ENCODE peak calls at places on chromosomes 11 and 22, in eight cellular contexts. G is neural crest cell, C is AG09319, P is neural progenitor cell, I is AG09309, B is GM13976, O is nephron progenitor cell, V is HCT116. Q is an unnamed sample.

GRCh38 chr22:23556026-23556620 is 24.0 kb downstream of the IGLL1 start:
- DNase-seq in I (no peak), V (no peak), C (no peak), O (no peak), G (no peak), P (no peak), B (peak; percentile 16), Q (no peak)

GRCh38 chr22:44860311-44860710 is 107.9 kb downstream of the ARHGAP8 start:
- DNase-seq in P (no peak), I (no peak), G (no peak), V (no peak), B (no peak), C (no peak), O (no peak), Q (no peak)

GRCh38 chr11:94557992-94558391 is 9.2 kb upstream of the PIWIL4 start:
- DNase-seq in O (no peak), C (no peak), V (no peak), I (no peak), G (no peak), B (no peak), P (no peak), Q (no peak)

GRCh38 chr11:95703059-95703458 is 86.5 kb downstream of the FAM76B start:
- DNase-seq in P (no peak), B (no peak), O (no peak), C (no peak), V (no peak), G (no peak), I (no peak), Q (no peak)

GRCh38 chr11:7882860-7883259 is 48.2 kb downstream of the OR10A6 start:
- DNase-seq in V (no peak), B (no peak), I (no peak), G (no peak), P (no peak), C (no peak), O (no peak), Q (no peak)

GRCh38 chr22:46432164-46433068 is 96.9 kb downstream of the TRMU start:
- DNase-seq in O (no peak), I (no peak), V (no peak), B (peak; percentile 79), G (no peak), C (no peak), P (no peak), Q (peak; percentile 67)

GRCh38 chr11:28476053-28476452 is 367.9 kb downstream of the METTL15 start:
- DNase-seq in C (no peak), I (no peak), B (no peak), V (no peak), O (no peak), G (no peak), P (no peak), Q (no peak)

GRCh38 chr11:68160100-68160695 is 39.0 kb upstream of the CHKA start:
- DNase-seq in V (no peak), I (no peak), O (no peak), G (no peak), B (no peak), C (no peak), P (peak; percentile 25), Q (no peak)

DNA sequence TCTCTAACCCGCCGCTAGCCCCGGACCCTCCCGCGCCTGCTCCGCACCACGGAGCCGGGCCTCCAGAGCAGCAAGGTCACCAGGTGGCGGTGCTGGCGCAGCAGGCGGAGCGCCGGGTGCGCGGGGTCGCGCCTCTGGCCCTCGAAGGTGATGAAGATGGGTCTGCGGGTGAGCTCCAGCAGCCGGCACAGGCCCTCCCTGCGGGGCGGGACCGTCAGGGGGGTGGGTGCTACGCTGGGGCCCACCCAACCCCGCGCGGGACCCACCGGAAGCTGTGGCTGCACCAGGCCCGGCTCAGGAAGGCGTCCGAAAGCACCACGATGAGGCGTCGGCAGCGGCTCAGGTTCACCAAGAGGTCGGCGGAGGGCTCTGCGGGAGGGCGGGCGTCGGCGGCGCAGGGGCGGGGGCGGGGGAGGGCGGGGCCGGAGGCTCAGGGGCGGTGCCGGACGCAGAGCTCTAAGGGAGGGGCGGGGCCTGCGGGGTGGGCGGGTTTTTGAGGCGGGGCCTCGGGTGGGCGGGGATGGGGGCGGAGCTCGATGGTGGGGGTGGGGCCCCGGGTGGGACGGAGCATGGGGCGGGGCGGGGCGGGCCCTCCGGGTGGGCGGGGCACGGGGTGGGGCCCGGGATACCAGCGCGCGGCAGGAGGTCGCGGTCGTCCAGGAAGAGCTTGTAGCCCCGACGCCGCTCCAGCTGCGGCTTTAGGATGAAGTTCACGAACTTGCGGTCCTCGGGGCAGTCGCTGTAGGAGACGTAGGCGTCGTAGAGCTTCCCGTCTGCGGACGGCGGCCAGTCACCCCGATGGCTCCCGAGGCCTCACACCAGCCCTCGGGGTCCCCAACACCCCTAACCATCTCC is 7.8 kb downstream of the SIGIRR start:
- DNase-seq in O (peak; percentile 79), C (peak; percentile 28), I (no peak), G (peak; percentile 51), B (peak; percentile 96), V (peak; percentile 69), P (peak; percentile 90), Q (peak; percentile 95)
- TF ChIP-seq CTCF in O (no peak), C (peak; percentile 1), I (no peak), G (no peak), B (peak; percentile 13), V (no peak), P (no peak), Q (peak; percentile 38)

GRCh38 chr11:66719111-66719872 is 9.7 kb downstream of the SPTBN2 start:
- DNase-seq in V (no peak), O (no peak), G (no peak), I (no peak), B (no peak), P (no peak), C (no peak), Q (no peak)

GRCh38 chr11:66720899-66721470 is 8.0 kb downstream of the SPTBN2 start:
- DNase-seq in I (no peak), V (no peak), P (no peak), B (no peak), C (no peak), O (no peak), G (no peak), Q (no peak)

GRCh38 chr11:66717925-66718319 is 11.1 kb downstream of the SPTBN2 start:
- DNase-seq in V (no peak), I (no peak), G (no peak), O (no peak), P (no peak), C (no peak), B (no peak), Q (no peak)

GRCh38 chr11:66720223-66720898 is 8.7 kb downstream of the SPTBN2 start:
- DNase-seq in I (no peak), C (no peak), V (peak; percentile 83), G (peak; percentile 18), P (peak; percentile 79), O (peak; percentile 78), B (no peak), Q (no peak)

DNA sequence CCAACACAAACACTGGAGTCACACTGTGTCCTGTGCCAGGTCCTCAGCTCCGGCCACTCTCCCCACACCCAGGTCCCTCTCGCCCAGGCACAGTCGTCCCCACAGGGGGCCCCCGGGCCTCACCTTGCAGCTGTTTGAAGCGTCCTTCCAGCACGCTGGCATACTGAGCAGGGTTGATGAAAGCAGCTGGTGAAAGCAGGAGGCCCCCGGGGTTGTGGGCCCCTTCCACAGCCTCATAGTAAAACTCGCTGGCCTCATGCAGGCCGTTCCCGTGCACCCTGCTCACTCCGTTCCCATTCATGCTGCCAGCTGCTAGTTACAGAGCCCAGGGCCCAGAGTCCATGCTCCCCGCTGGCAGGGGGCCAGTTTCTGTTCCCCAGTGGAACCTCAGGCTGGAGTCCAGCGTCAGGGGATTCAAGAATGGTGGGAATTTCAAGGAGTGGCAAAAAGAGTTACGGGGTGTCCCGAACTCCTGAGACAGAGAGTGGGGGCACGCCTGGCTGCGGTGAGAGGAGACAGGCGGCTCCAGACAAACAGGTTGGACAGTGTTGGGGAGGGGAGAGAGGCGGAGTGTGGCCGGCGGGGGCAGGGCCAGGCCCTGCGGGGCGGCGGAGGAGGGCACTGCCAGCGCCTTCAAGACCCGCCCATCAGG is 10.6 kb downstream of the SPTBN2 start:
- DNase-seq in C (no peak), P (no peak), O (no peak), G (no peak), B (no peak), I (no peak), V (no peak), Q (no peak)
- TF ChIP-seq CTCF in C (no peak), P (no peak), O (no peak), G (no peak), B (no peak), I (no peak), V (no peak), Q (no peak)

GRCh38 chr11:126969865-126970479 is 30.6 kb downstream of the KIRREL3 start:
- DNase-seq in I (no peak), P (peak; percentile 39), C (no peak), V (no peak), G (no peak), O (peak; percentile 18), B (no peak), Q (no peak)
- TF ChIP-seq CTCF in I (peak; percentile 88), P (peak; percentile 61), C (peak; percentile 85), V (peak; percentile 28), G (peak; percentile 66), O (peak; percentile 66), B (no peak), Q (no peak)

GRCh38 chr11:14520086-14520901 is at the start of gene PSMA1:
- DNase-seq in B (peak; percentile 92), P (peak; percentile 97), I (peak; percentile 80), C (peak; percentile 83), V (peak; percentile 89), O (peak; percentile 91), G (peak; percentile 85), Q (peak; percentile 86)
- TF ChIP-seq CTCF in B (no peak), P (no peak), I (no peak), C (no peak), V (no peak), O (no peak), G (peak; percentile 34), Q (no peak)

DNA sequence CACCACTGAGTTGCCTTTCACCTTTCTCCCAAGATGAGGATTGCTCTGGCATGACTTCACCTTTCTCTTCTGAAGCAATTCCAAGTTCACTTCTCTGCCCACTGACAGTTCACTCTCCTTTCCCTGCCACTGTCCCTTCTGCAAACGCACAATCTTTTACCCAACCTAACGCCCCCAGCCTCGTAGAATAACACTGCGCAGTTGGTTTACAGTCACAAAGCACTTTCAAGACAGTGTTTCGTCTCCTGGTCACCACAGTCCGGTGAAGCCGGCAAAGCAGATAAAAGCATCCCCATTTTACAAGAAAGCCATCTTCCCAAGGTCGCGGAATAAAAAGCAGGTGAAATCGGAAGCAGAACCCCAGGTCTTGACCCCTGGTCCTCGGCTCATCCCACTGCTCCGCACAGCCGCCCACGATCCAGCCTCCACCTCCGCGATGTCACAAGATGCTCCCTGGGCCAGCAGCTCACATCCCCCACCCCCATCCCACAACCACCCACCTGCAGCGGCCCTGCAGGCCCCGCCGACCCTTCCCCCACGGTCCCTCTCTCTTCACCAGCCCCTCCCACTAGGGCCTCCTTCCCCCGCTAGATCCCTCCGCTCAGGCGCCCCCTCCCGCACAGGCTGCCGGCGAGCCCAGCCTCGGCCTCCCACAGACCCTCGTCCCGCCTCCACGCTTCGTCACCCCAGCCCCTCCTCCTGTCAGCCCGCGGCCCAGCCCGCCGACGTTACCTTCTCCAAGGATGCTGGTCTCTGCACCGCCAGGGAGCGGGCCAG is 585 bp downstream of the PI4KA start:
- DNase-seq in I (peak; percentile 28), V (peak; percentile 64), O (peak; percentile 92), P (peak; percentile 95), G (peak; percentile 89), C (peak; percentile 58), B (peak; percentile 89), Q (peak; percentile 89)
- TF ChIP-seq CTCF in I (no peak), V (no peak), O (no peak), P (no peak), G (no peak), C (peak; percentile 1), B (no peak), Q (no peak)

Q was measured in GM13977.